ENCODE peak calls at places on chromosomes 16 and 17, in eight cellular contexts. One of them, this sample, is unnamed.

GRCh38 chr17:61837175-61838051 is 25.9 kb downstream of the BRIP1 start:
- DNase-seq in NCI-H1092: no peak
- DNase-seq in fibroblast of the conjunctiva: peak; percentile 74
- DNase-seq in HuH-7.5: peak; percentile 94
- DNase-seq in posterior cingulate gyrus: peak; percentile 81
- DNase-seq in activated naive CD8-positive, alpha-beta T cell treated with anti-CD3 and anti-CD28 coated beads, Interleukin-2, amount 50 U/mL, for 24 hours: peak; percentile 48
- DNase-seq in HS-5: peak; percentile 28
- DNase-seq in GDM1: peak; percentile 33
- DNase-seq in this sample: peak; percentile 71

GRCh38 chr16:84186685-84187437 is at the start of gene TAF1C:
- DNase-seq in NCI-H1092: peak; percentile 93
- DNase-seq in fibroblast of the conjunctiva: peak; percentile 95
- DNase-seq in HuH-7.5: peak; percentile 98
- DNase-seq in posterior cingulate gyrus: peak; percentile 98
- DNase-seq in activated naive CD8-positive, alpha-beta T cell treated with anti-CD3 and anti-CD28 coated beads, Interleukin-2, amount 50 U/mL, for 24 hours: peak; percentile 92
- DNase-seq in HS-5: peak; percentile 53
- DNase-seq in GDM1: peak; percentile 78
- DNase-seq in this sample: peak; percentile 89

GRCh38 chr17:19911033-19911432 is 43.3 kb upstream of the ULK2 start:
- DNase-seq in NCI-H1092: no peak
- DNase-seq in fibroblast of the conjunctiva: no peak
- DNase-seq in HuH-7.5: no peak
- DNase-seq in posterior cingulate gyrus: no peak
- DNase-seq in activated naive CD8-positive, alpha-beta T cell treated with anti-CD3 and anti-CD28 coated beads, Interleukin-2, amount 50 U/mL, for 24 hours: no peak
- DNase-seq in HS-5: no peak
- DNase-seq in GDM1: no peak
- DNase-seq in this sample: no peak

GRCh38 chr17:17413215-17413792 is 63.5 kb upstream of the MED9 start:
- DNase-seq in NCI-H1092: no peak
- DNase-seq in fibroblast of the conjunctiva: no peak
- DNase-seq in HuH-7.5: no peak
- DNase-seq in posterior cingulate gyrus: no peak
- DNase-seq in activated naive CD8-positive, alpha-beta T cell treated with anti-CD3 and anti-CD28 coated beads, Interleukin-2, amount 50 U/mL, for 24 hours: no peak
- DNase-seq in HS-5: no peak
- DNase-seq in GDM1: no peak
- DNase-seq in this sample: no peak

GRCh38 chr17:3512512-3513171 is 36.8 kb downstream of the ASPA start:
- DNase-seq in NCI-H1092: no peak
- DNase-seq in fibroblast of the conjunctiva: peak; percentile 55
- DNase-seq in HuH-7.5: no peak
- DNase-seq in posterior cingulate gyrus: peak; percentile 97
- DNase-seq in activated naive CD8-positive, alpha-beta T cell treated with anti-CD3 and anti-CD28 coated beads, Interleukin-2, amount 50 U/mL, for 24 hours: no peak
- DNase-seq in HS-5: no peak
- DNase-seq in GDM1: no peak
- DNase-seq in this sample: peak; percentile 53

GRCh38 chr17:83010323-83011200 is 68.8 kb upstream of the METRNL start:
- DNase-seq in NCI-H1092: no peak
- DNase-seq in fibroblast of the conjunctiva: no peak
- DNase-seq in HuH-7.5: no peak
- DNase-seq in posterior cingulate gyrus: no peak
- DNase-seq in activated naive CD8-positive, alpha-beta T cell treated with anti-CD3 and anti-CD28 coated beads, Interleukin-2, amount 50 U/mL, for 24 hours: no peak
- DNase-seq in HS-5: no peak
- DNase-seq in GDM1: no peak
- DNase-seq in this sample: no peak

GRCh38 chr17:55444471-55445441 is 23.1 kb upstream of the MMD start:
- DNase-seq in NCI-H1092: no peak
- DNase-seq in fibroblast of the conjunctiva: no peak
- DNase-seq in HuH-7.5: no peak
- DNase-seq in posterior cingulate gyrus: no peak
- DNase-seq in activated naive CD8-positive, alpha-beta T cell treated with anti-CD3 and anti-CD28 coated beads, Interleukin-2, amount 50 U/mL, for 24 hours: no peak
- DNase-seq in HS-5: no peak
- DNase-seq in GDM1: no peak
- DNase-seq in this sample: no peak

GRCh38 chr16:27434141-27435051 is 32.4 kb downstream of the IL21R start:
- DNase-seq in NCI-H1092: no peak
- DNase-seq in fibroblast of the conjunctiva: no peak
- DNase-seq in HuH-7.5: no peak
- DNase-seq in posterior cingulate gyrus: peak; percentile 68
- DNase-seq in activated naive CD8-positive, alpha-beta T cell treated with anti-CD3 and anti-CD28 coated beads, Interleukin-2, amount 50 U/mL, for 24 hours: peak; percentile 0
- DNase-seq in HS-5: no peak
- DNase-seq in GDM1: no peak
- DNase-seq in this sample: no peak

GRCh38 chr17:66945451-66945850 is 19.1 kb upstream of the CACNG4 start:
- DNase-seq in NCI-H1092: no peak
- DNase-seq in fibroblast of the conjunctiva: no peak
- DNase-seq in HuH-7.5: no peak
- DNase-seq in posterior cingulate gyrus: no peak
- DNase-seq in activated naive CD8-positive, alpha-beta T cell treated with anti-CD3 and anti-CD28 coated beads, Interleukin-2, amount 50 U/mL, for 24 hours: no peak
- DNase-seq in HS-5: no peak
- DNase-seq in GDM1: no peak
- DNase-seq in this sample: peak; percentile 16

GRCh38 chr17:42079541-42079940 is 18.7 kb downstream of the ZNF385C start:
- DNase-seq in NCI-H1092: no peak
- DNase-seq in fibroblast of the conjunctiva: no peak
- DNase-seq in HuH-7.5: no peak
- DNase-seq in posterior cingulate gyrus: no peak
- DNase-seq in activated naive CD8-positive, alpha-beta T cell treated with anti-CD3 and anti-CD28 coated beads, Interleukin-2, amount 50 U/mL, for 24 hours: no peak
- DNase-seq in HS-5: no peak
- DNase-seq in GDM1: no peak
- DNase-seq in this sample: no peak

GRCh38 chr17:57889892-57890856 is 40.3 kb upstream of the MRPS23 start:
- DNase-seq in NCI-H1092: no peak
- DNase-seq in fibroblast of the conjunctiva: peak; percentile 72
- DNase-seq in HuH-7.5: no peak
- DNase-seq in posterior cingulate gyrus: peak; percentile 93
- DNase-seq in activated naive CD8-positive, alpha-beta T cell treated with anti-CD3 and anti-CD28 coated beads, Interleukin-2, amount 50 U/mL, for 24 hours: no peak
- DNase-seq in HS-5: no peak
- DNase-seq in GDM1: no peak
- DNase-seq in this sample: peak; percentile 78

GRCh38 chr17:9935408-9935807 is 30.3 kb upstream of the RCVRN start:
- DNase-seq in NCI-H1092: no peak
- DNase-seq in fibroblast of the conjunctiva: no peak
- DNase-seq in HuH-7.5: no peak
- DNase-seq in posterior cingulate gyrus: peak; percentile 83
- DNase-seq in activated naive CD8-positive, alpha-beta T cell treated with anti-CD3 and anti-CD28 coated beads, Interleukin-2, amount 50 U/mL, for 24 hours: no peak
- DNase-seq in HS-5: no peak
- DNase-seq in GDM1: no peak
- DNase-seq in this sample: no peak

GRCh38 chr16:20899503-20900298 is 457 bp downstream of the DCUN1D3 start:
- DNase-seq in NCI-H1092: no peak
- DNase-seq in fibroblast of the conjunctiva: no peak
- DNase-seq in HuH-7.5: peak; percentile 28
- DNase-seq in posterior cingulate gyrus: peak; percentile 83
- DNase-seq in activated naive CD8-positive, alpha-beta T cell treated with anti-CD3 and anti-CD28 coated beads, Interleukin-2, amount 50 U/mL, for 24 hours: peak; percentile 31
- DNase-seq in HS-5: no peak
- DNase-seq in GDM1: no peak
- DNase-seq in this sample: no peak

GRCh38 chr17:50189396-50190277 is 11.8 kb downstream of the COL1A1 start:
- DNase-seq in NCI-H1092: no peak
- DNase-seq in fibroblast of the conjunctiva: no peak
- DNase-seq in HuH-7.5: no peak
- DNase-seq in posterior cingulate gyrus: no peak
- DNase-seq in activated naive CD8-positive, alpha-beta T cell treated with anti-CD3 and anti-CD28 coated beads, Interleukin-2, amount 50 U/mL, for 24 hours: no peak
- DNase-seq in HS-5: no peak
- DNase-seq in GDM1: no peak
- DNase-seq in this sample: no peak

GRCh38 chr17:81234506-81234855 is 4.4 kb downstream of the TEPSIN start:
- DNase-seq in NCI-H1092: no peak
- DNase-seq in fibroblast of the conjunctiva: no peak
- DNase-seq in HuH-7.5: no peak
- DNase-seq in posterior cingulate gyrus: peak; percentile 82
- DNase-seq in activated naive CD8-positive, alpha-beta T cell treated with anti-CD3 and anti-CD28 coated beads, Interleukin-2, amount 50 U/mL, for 24 hours: no peak
- DNase-seq in HS-5: no peak
- DNase-seq in GDM1: no peak
- DNase-seq in this sample: no peak

GRCh38 chr17:973053-973452 is 6.5 kb downstream of the NXN start:
- DNase-seq in NCI-H1092: no peak
- DNase-seq in fibroblast of the conjunctiva: no peak
- DNase-seq in HuH-7.5: no peak
- DNase-seq in posterior cingulate gyrus: peak; percentile 41
- DNase-seq in activated naive CD8-positive, alpha-beta T cell treated with anti-CD3 and anti-CD28 coated beads, Interleukin-2, amount 50 U/mL, for 24 hours: no peak
- DNase-seq in HS-5: no peak
- DNase-seq in GDM1: no peak
- DNase-seq in this sample: no peak

GRCh38 chr16:66342294-66342900 is 24.1 kb upstream of the CDH5 start:
- DNase-seq in NCI-H1092: peak; percentile 39
- DNase-seq in fibroblast of the conjunctiva: no peak
- DNase-seq in HuH-7.5: no peak
- DNase-seq in posterior cingulate gyrus: peak; percentile 84
- DNase-seq in activated naive CD8-positive, alpha-beta T cell treated with anti-CD3 and anti-CD28 coated beads, Interleukin-2, amount 50 U/mL, for 24 hours: peak; percentile 46
- DNase-seq in HS-5: no peak
- DNase-seq in GDM1: no peak
- DNase-seq in this sample: no peak

GRCh38 chr17:68199837-68200688 is 47.8 kb upstream of the AMZ2 start:
- DNase-seq in NCI-H1092: no peak
- DNase-seq in fibroblast of the conjunctiva: no peak
- DNase-seq in HuH-7.5: peak; percentile 20
- DNase-seq in posterior cingulate gyrus: no peak
- DNase-seq in activated naive CD8-positive, alpha-beta T cell treated with anti-CD3 and anti-CD28 coated beads, Interleukin-2, amount 50 U/mL, for 24 hours: no peak
- DNase-seq in HS-5: no peak
- DNase-seq in GDM1: no peak
- DNase-seq in this sample: no peak

GRCh38 chr16:30876867-30877266 is 17.0 kb downstream of the BCL7C start:
- DNase-seq in NCI-H1092: no peak
- DNase-seq in fibroblast of the conjunctiva: no peak
- DNase-seq in HuH-7.5: no peak
- DNase-seq in posterior cingulate gyrus: no peak
- DNase-seq in activated naive CD8-positive, alpha-beta T cell treated with anti-CD3 and anti-CD28 coated beads, Interleukin-2, amount 50 U/mL, for 24 hours: no peak
- DNase-seq in HS-5: no peak
- DNase-seq in GDM1: no peak
- DNase-seq in this sample: no peak

GRCh38 chr17:81961087-81961514 is at the start of gene NOTUM:
- DNase-seq in NCI-H1092: no peak
- DNase-seq in fibroblast of the conjunctiva: no peak
- DNase-seq in HuH-7.5: peak; percentile 73
- DNase-seq in posterior cingulate gyrus: no peak
- DNase-seq in activated naive CD8-positive, alpha-beta T cell treated with anti-CD3 and anti-CD28 coated beads, Interleukin-2, amount 50 U/mL, for 24 hours: no peak
- DNase-seq in HS-5: no peak
- DNase-seq in GDM1: no peak
- DNase-seq in this sample: no peak